ENCODE peak calls at places on chromosomes 5 and 9, in eight cellular contexts. One of them, this sample, is unnamed.

GRCh38 chr9:136095028-136095494 is at the start of gene NACC2:
- DNase-seq in stimulated activated CD8-positive, alpha-beta memory T cell treated with anti-CD3 and anti-CD28 coated beads, Interleukin-4, amount 100 ng/mL, for 24 hours: no peak
- DNase-seq in uterus: peak
- DNase-seq in AG09309: no peak
- DNase-seq in activated CD4-positive, alpha-beta T cell treated with anti-CD3 and anti-CD28 coated beads, Interleukin-2, amount 50 U/mL, for 1 hour: no peak
- DNase-seq in GM23338: peak
- DNase-seq in Right ventricle myocardium superior: peak
- DNase-seq in GM13977: peak
- DNase-seq in this sample: no peak

GRCh38 chr9:129895376-129896268 is 60.4 kb downstream of the USP20 start:
- DNase-seq in uterus: no peak
- DNase-seq in stimulated activated CD8-positive, alpha-beta memory T cell treated with anti-CD3 and anti-CD28 coated beads, Interleukin-4, amount 100 ng/mL, for 24 hours: no peak
- DNase-seq in activated CD4-positive, alpha-beta T cell treated with anti-CD3 and anti-CD28 coated beads, Interleukin-2, amount 50 U/mL, for 1 hour: peak
- DNase-seq in AG09309: no peak
- DNase-seq in GM23338: no peak
- DNase-seq in Right ventricle myocardium superior: no peak
- DNase-seq in GM13977: no peak
- DNase-seq in this sample: no peak

GRCh38 chr5:74767579-74767913 is 497 bp downstream of the NSA2 start:
- DNase-seq in GM23338: peak
- DNase-seq in Right ventricle myocardium superior: no peak
- DNase-seq in AG09309: no peak
- DNase-seq in GM13977: peak
- DNase-seq in stimulated activated CD8-positive, alpha-beta memory T cell treated with anti-CD3 and anti-CD28 coated beads, Interleukin-4, amount 100 ng/mL, for 24 hours: no peak
- DNase-seq in uterus: no peak
- DNase-seq in activated CD4-positive, alpha-beta T cell treated with anti-CD3 and anti-CD28 coated beads, Interleukin-2, amount 50 U/mL, for 1 hour: no peak
- DNase-seq in this sample: no peak

GRCh38 chr5:125058185-125058826 is 311.9 kb upstream of the ZNF608 start:
- DNase-seq in GM13977: no peak
- DNase-seq in AG09309: no peak
- DNase-seq in Right ventricle myocardium superior: no peak
- DNase-seq in uterus: no peak
- DNase-seq in GM23338: no peak
- DNase-seq in stimulated activated CD8-positive, alpha-beta memory T cell treated with anti-CD3 and anti-CD28 coated beads, Interleukin-4, amount 100 ng/mL, for 24 hours: no peak
- DNase-seq in activated CD4-positive, alpha-beta T cell treated with anti-CD3 and anti-CD28 coated beads, Interleukin-2, amount 50 U/mL, for 1 hour: no peak
- DNase-seq in this sample: no peak

GRCh38 chr5:165735388-165735787 is 2230.0 kb downstream of the MAT2B start:
- DNase-seq in Right ventricle myocardium superior: no peak
- DNase-seq in GM13977: no peak
- DNase-seq in activated CD4-positive, alpha-beta T cell treated with anti-CD3 and anti-CD28 coated beads, Interleukin-2, amount 50 U/mL, for 1 hour: no peak
- DNase-seq in GM23338: no peak
- DNase-seq in stimulated activated CD8-positive, alpha-beta memory T cell treated with anti-CD3 and anti-CD28 coated beads, Interleukin-4, amount 100 ng/mL, for 24 hours: no peak
- DNase-seq in AG09309: no peak
- DNase-seq in uterus: no peak
- DNase-seq in this sample: no peak

GRCh38 chr9:82923410-82924242 is 139.3 kb downstream of the RASEF start:
- DNase-seq in AG09309: no peak
- DNase-seq in GM13977: no peak
- DNase-seq in GM23338: no peak
- DNase-seq in uterus: no peak
- DNase-seq in stimulated activated CD8-positive, alpha-beta memory T cell treated with anti-CD3 and anti-CD28 coated beads, Interleukin-4, amount 100 ng/mL, for 24 hours: no peak
- DNase-seq in Right ventricle myocardium superior: no peak
- DNase-seq in activated CD4-positive, alpha-beta T cell treated with anti-CD3 and anti-CD28 coated beads, Interleukin-2, amount 50 U/mL, for 1 hour: no peak
- DNase-seq in this sample: no peak

GRCh38 chr5:59584858-59585846 is 308.4 kb downstream of the PDE4D start:
- DNase-seq in Right ventricle myocardium superior: no peak
- DNase-seq in uterus: no peak
- DNase-seq in stimulated activated CD8-positive, alpha-beta memory T cell treated with anti-CD3 and anti-CD28 coated beads, Interleukin-4, amount 100 ng/mL, for 24 hours: no peak
- DNase-seq in GM13977: no peak
- DNase-seq in activated CD4-positive, alpha-beta T cell treated with anti-CD3 and anti-CD28 coated beads, Interleukin-2, amount 50 U/mL, for 1 hour: no peak
- DNase-seq in AG09309: no peak
- DNase-seq in GM23338: no peak
- DNase-seq in this sample: no peak

GRCh38 chr5:111859533-111860270 is 102.7 kb upstream of the NREP start:
- DNase-seq in uterus: no peak
- DNase-seq in activated CD4-positive, alpha-beta T cell treated with anti-CD3 and anti-CD28 coated beads, Interleukin-2, amount 50 U/mL, for 1 hour: no peak
- DNase-seq in GM23338: no peak
- DNase-seq in GM13977: no peak
- DNase-seq in AG09309: peak
- DNase-seq in Right ventricle myocardium superior: no peak
- DNase-seq in stimulated activated CD8-positive, alpha-beta memory T cell treated with anti-CD3 and anti-CD28 coated beads, Interleukin-4, amount 100 ng/mL, for 24 hours: no peak
- DNase-seq in this sample: no peak

GRCh38 chr9:110254500-110254899 is 1.8 kb downstream of the TXN start:
- DNase-seq in uterus: no peak
- DNase-seq in Right ventricle myocardium superior: no peak
- DNase-seq in stimulated activated CD8-positive, alpha-beta memory T cell treated with anti-CD3 and anti-CD28 coated beads, Interleukin-4, amount 100 ng/mL, for 24 hours: no peak
- DNase-seq in GM23338: no peak
- DNase-seq in GM13977: no peak
- DNase-seq in activated CD4-positive, alpha-beta T cell treated with anti-CD3 and anti-CD28 coated beads, Interleukin-2, amount 50 U/mL, for 1 hour: no peak
- DNase-seq in AG09309: no peak
- DNase-seq in this sample: no peak

GRCh38 chr5:124180523-124181461 is 565.6 kb downstream of the ZNF608 start:
- DNase-seq in Right ventricle myocardium superior: no peak
- DNase-seq in stimulated activated CD8-positive, alpha-beta memory T cell treated with anti-CD3 and anti-CD28 coated beads, Interleukin-4, amount 100 ng/mL, for 24 hours: no peak
- DNase-seq in AG09309: no peak
- DNase-seq in uterus: no peak
- DNase-seq in GM23338: no peak
- DNase-seq in activated CD4-positive, alpha-beta T cell treated with anti-CD3 and anti-CD28 coated beads, Interleukin-2, amount 50 U/mL, for 1 hour: no peak
- DNase-seq in GM13977: no peak
- DNase-seq in this sample: no peak

GRCh38 chr5:153818626-153819025 is 220.1 kb downstream of the FAM114A2 start:
- DNase-seq in uterus: no peak
- DNase-seq in AG09309: no peak
- DNase-seq in Right ventricle myocardium superior: no peak
- DNase-seq in GM13977: no peak
- DNase-seq in stimulated activated CD8-positive, alpha-beta memory T cell treated with anti-CD3 and anti-CD28 coated beads, Interleukin-4, amount 100 ng/mL, for 24 hours: no peak
- DNase-seq in activated CD4-positive, alpha-beta T cell treated with anti-CD3 and anti-CD28 coated beads, Interleukin-2, amount 50 U/mL, for 1 hour: no peak
- DNase-seq in GM23338: no peak
- DNase-seq in this sample: no peak

GRCh38 chr9:94922691-94923107 is 196.2 kb downstream of the AOPEP start:
- DNase-seq in stimulated activated CD8-positive, alpha-beta memory T cell treated with anti-CD3 and anti-CD28 coated beads, Interleukin-4, amount 100 ng/mL, for 24 hours: no peak
- DNase-seq in GM13977: no peak
- DNase-seq in AG09309: no peak
- DNase-seq in Right ventricle myocardium superior: no peak
- DNase-seq in uterus: peak
- DNase-seq in GM23338: no peak
- DNase-seq in activated CD4-positive, alpha-beta T cell treated with anti-CD3 and anti-CD28 coated beads, Interleukin-2, amount 50 U/mL, for 1 hour: no peak
- DNase-seq in this sample: no peak

GRCh38 chr5:66179297-66180051 is 35.4 kb downstream of the SREK1 start:
- DNase-seq in AG09309: no peak
- DNase-seq in stimulated activated CD8-positive, alpha-beta memory T cell treated with anti-CD3 and anti-CD28 coated beads, Interleukin-4, amount 100 ng/mL, for 24 hours: no peak
- DNase-seq in activated CD4-positive, alpha-beta T cell treated with anti-CD3 and anti-CD28 coated beads, Interleukin-2, amount 50 U/mL, for 1 hour: no peak
- DNase-seq in GM13977: no peak
- DNase-seq in Right ventricle myocardium superior: no peak
- DNase-seq in GM23338: no peak
- DNase-seq in uterus: no peak
- DNase-seq in this sample: no peak

GRCh38 chr9:113219972-113220371 is 1.1 kb downstream of the FKBP15 start:
- DNase-seq in GM23338: no peak
- DNase-seq in activated CD4-positive, alpha-beta T cell treated with anti-CD3 and anti-CD28 coated beads, Interleukin-2, amount 50 U/mL, for 1 hour: no peak
- DNase-seq in uterus: no peak
- DNase-seq in AG09309: peak
- DNase-seq in Right ventricle myocardium superior: no peak
- DNase-seq in stimulated activated CD8-positive, alpha-beta memory T cell treated with anti-CD3 and anti-CD28 coated beads, Interleukin-4, amount 100 ng/mL, for 24 hours: no peak
- DNase-seq in GM13977: peak
- DNase-seq in this sample: no peak

GRCh38 chr9:130029223-130029583 is 13.8 kb downstream of the FNBP1 start:
- DNase-seq in AG09309: no peak
- DNase-seq in GM13977: no peak
- DNase-seq in Right ventricle myocardium superior: no peak
- DNase-seq in GM23338: no peak
- DNase-seq in uterus: no peak
- DNase-seq in stimulated activated CD8-positive, alpha-beta memory T cell treated with anti-CD3 and anti-CD28 coated beads, Interleukin-4, amount 100 ng/mL, for 24 hours: no peak
- DNase-seq in activated CD4-positive, alpha-beta T cell treated with anti-CD3 and anti-CD28 coated beads, Interleukin-2, amount 50 U/mL, for 1 hour: no peak
- DNase-seq in this sample: no peak

GRCh38 chr9:118003240-118003639 is 299.0 kb downstream of the TLR4 start:
- DNase-seq in AG09309: no peak
- DNase-seq in GM13977: no peak
- DNase-seq in stimulated activated CD8-positive, alpha-beta memory T cell treated with anti-CD3 and anti-CD28 coated beads, Interleukin-4, amount 100 ng/mL, for 24 hours: no peak
- DNase-seq in activated CD4-positive, alpha-beta T cell treated with anti-CD3 and anti-CD28 coated beads, Interleukin-2, amount 50 U/mL, for 1 hour: no peak
- DNase-seq in GM23338: peak
- DNase-seq in Right ventricle myocardium superior: no peak
- DNase-seq in uterus: no peak
- DNase-seq in this sample: no peak

GRCh38 chr5:154793599-154794524 is 38.7 kb downstream of the LARP1 start:
- DNase-seq in activated CD4-positive, alpha-beta T cell treated with anti-CD3 and anti-CD28 coated beads, Interleukin-2, amount 50 U/mL, for 1 hour: no peak
- DNase-seq in GM13977: no peak
- DNase-seq in AG09309: no peak
- DNase-seq in stimulated activated CD8-positive, alpha-beta memory T cell treated with anti-CD3 and anti-CD28 coated beads, Interleukin-4, amount 100 ng/mL, for 24 hours: no peak
- DNase-seq in Right ventricle myocardium superior: no peak
- DNase-seq in uterus: no peak
- DNase-seq in GM23338: no peak
- DNase-seq in this sample: no peak

GRCh38 chr5:90054612-90055011 is 354.9 kb downstream of the CETN3 start:
- DNase-seq in GM23338: no peak
- DNase-seq in uterus: no peak
- DNase-seq in AG09309: no peak
- DNase-seq in GM13977: no peak
- DNase-seq in stimulated activated CD8-positive, alpha-beta memory T cell treated with anti-CD3 and anti-CD28 coated beads, Interleukin-4, amount 100 ng/mL, for 24 hours: no peak
- DNase-seq in activated CD4-positive, alpha-beta T cell treated with anti-CD3 and anti-CD28 coated beads, Interleukin-2, amount 50 U/mL, for 1 hour: no peak
- DNase-seq in Right ventricle myocardium superior: no peak
- DNase-seq in this sample: no peak

GRCh38 chr9:31394040-31394473 is 990.4 kb upstream of the ACO1 start:
- DNase-seq in GM13977: peak
- DNase-seq in stimulated activated CD8-positive, alpha-beta memory T cell treated with anti-CD3 and anti-CD28 coated beads, Interleukin-4, amount 100 ng/mL, for 24 hours: no peak
- DNase-seq in Right ventricle myocardium superior: no peak
- DNase-seq in GM23338: no peak
- DNase-seq in uterus: no peak
- DNase-seq in activated CD4-positive, alpha-beta T cell treated with anti-CD3 and anti-CD28 coated beads, Interleukin-2, amount 50 U/mL, for 1 hour: no peak
- DNase-seq in AG09309: no peak
- DNase-seq in this sample: no peak

GRCh38 chr9:137664676-137665075 is 45.9 kb downstream of the EHMT1 start:
- DNase-seq in stimulated activated CD8-positive, alpha-beta memory T cell treated with anti-CD3 and anti-CD28 coated beads, Interleukin-4, amount 100 ng/mL, for 24 hours: no peak
- DNase-seq in uterus: no peak
- DNase-seq in Right ventricle myocardium superior: no peak
- DNase-seq in GM23338: peak
- DNase-seq in AG09309: no peak
- DNase-seq in activated CD4-positive, alpha-beta T cell treated with anti-CD3 and anti-CD28 coated beads, Interleukin-2, amount 50 U/mL, for 1 hour: no peak
- DNase-seq in GM13977: no peak
- DNase-seq in this sample: no peak

GRCh38 chr5:93099902-93100347 is 481.1 kb downstream of the NR2F1-AS1 start:
- DNase-seq in AG09309: no peak
- DNase-seq in GM13977: no peak
- DNase-seq in Right ventricle myocardium superior: no peak
- DNase-seq in GM23338: no peak
- DNase-seq in stimulated activated CD8-positive, alpha-beta memory T cell treated with anti-CD3 and anti-CD28 coated beads, Interleukin-4, amount 100 ng/mL, for 24 hours: no peak
- DNase-seq in activated CD4-positive, alpha-beta T cell treated with anti-CD3 and anti-CD28 coated beads, Interleukin-2, amount 50 U/mL, for 1 hour: no peak
- DNase-seq in uterus: no peak
- DNase-seq in this sample: no peak

GRCh38 chr5:137693951-137694721 is 41.8 kb downstream of the KLHL3 start:
- DNase-seq in uterus: no peak
- DNase-seq in Right ventricle myocardium superior: no peak
- DNase-seq in activated CD4-positive, alpha-beta T cell treated with anti-CD3 and anti-CD28 coated beads, Interleukin-2, amount 50 U/mL, for 1 hour: no peak
- DNase-seq in GM13977: no peak
- DNase-seq in AG09309: no peak
- DNase-seq in stimulated activated CD8-positive, alpha-beta memory T cell treated with anti-CD3 and anti-CD28 coated beads, Interleukin-4, amount 100 ng/mL, for 24 hours: no peak
- DNase-seq in GM23338: no peak
- DNase-seq in this sample: no peak

GRCh38 chr5:82365744-82366228 is 87.6 kb upstream of the RPS23 start:
- DNase-seq in uterus: no peak
- DNase-seq in Right ventricle myocardium superior: no peak
- DNase-seq in AG09309: no peak
- DNase-seq in GM13977: no peak
- DNase-seq in stimulated activated CD8-positive, alpha-beta memory T cell treated with anti-CD3 and anti-CD28 coated beads, Interleukin-4, amount 100 ng/mL, for 24 hours: peak
- DNase-seq in activated CD4-positive, alpha-beta T cell treated with anti-CD3 and anti-CD28 coated beads, Interleukin-2, amount 50 U/mL, for 1 hour: no peak
- DNase-seq in GM23338: no peak
- DNase-seq in this sample: no peak

GRCh38 chr5:67030289-67031069 is 166.1 kb downstream of the CD180 start:
- DNase-seq in Right ventricle myocardium superior: no peak
- DNase-seq in stimulated activated CD8-positive, alpha-beta memory T cell treated with anti-CD3 and anti-CD28 coated beads, Interleukin-4, amount 100 ng/mL, for 24 hours: no peak
- DNase-seq in GM13977: no peak
- DNase-seq in AG09309: peak
- DNase-seq in uterus: no peak
- DNase-seq in GM23338: no peak
- DNase-seq in activated CD4-positive, alpha-beta T cell treated with anti-CD3 and anti-CD28 coated beads, Interleukin-2, amount 50 U/mL, for 1 hour: no peak
- DNase-seq in this sample: no peak

GRCh38 chr5:53983568-53984465 is 326.6 kb downstream of the ARL15 start:
- DNase-seq in GM13977: no peak
- DNase-seq in GM23338: no peak
- DNase-seq in Right ventricle myocardium superior: no peak
- DNase-seq in uterus: no peak
- DNase-seq in stimulated activated CD8-positive, alpha-beta memory T cell treated with anti-CD3 and anti-CD28 coated beads, Interleukin-4, amount 100 ng/mL, for 24 hours: no peak
- DNase-seq in AG09309: peak
- DNase-seq in activated CD4-positive, alpha-beta T cell treated with anti-CD3 and anti-CD28 coated beads, Interleukin-2, amount 50 U/mL, for 1 hour: no peak
- DNase-seq in this sample: no peak

GRCh38 chr9:37243588-37244345 is 123.4 kb downstream of the ZCCHC7 start:
- DNase-seq in stimulated activated CD8-positive, alpha-beta memory T cell treated with anti-CD3 and anti-CD28 coated beads, Interleukin-4, amount 100 ng/mL, for 24 hours: no peak
- DNase-seq in GM13977: no peak
- DNase-seq in activated CD4-positive, alpha-beta T cell treated with anti-CD3 and anti-CD28 coated beads, Interleukin-2, amount 50 U/mL, for 1 hour: no peak
- DNase-seq in Right ventricle myocardium superior: no peak
- DNase-seq in uterus: no peak
- DNase-seq in GM23338: no peak
- DNase-seq in AG09309: no peak
- DNase-seq in this sample: no peak

GRCh38 chr9:81827616-81828296 is 100.5 kb upstream of the SPATA31D4 start:
- DNase-seq in GM23338: no peak
- DNase-seq in AG09309: no peak
- DNase-seq in activated CD4-positive, alpha-beta T cell treated with anti-CD3 and anti-CD28 coated beads, Interleukin-2, amount 50 U/mL, for 1 hour: no peak
- DNase-seq in Right ventricle myocardium superior: no peak
- DNase-seq in GM13977: no peak
- DNase-seq in uterus: no peak
- DNase-seq in stimulated activated CD8-positive, alpha-beta memory T cell treated with anti-CD3 and anti-CD28 coated beads, Interleukin-4, amount 100 ng/mL, for 24 hours: no peak
- DNase-seq in this sample: no peak

GRCh38 chr9:13570521-13570974 is 291.1 kb upstream of the MPDZ start:
- DNase-seq in stimulated activated CD8-positive, alpha-beta memory T cell treated with anti-CD3 and anti-CD28 coated beads, Interleukin-4, amount 100 ng/mL, for 24 hours: no peak
- DNase-seq in AG09309: no peak
- DNase-seq in activated CD4-positive, alpha-beta T cell treated with anti-CD3 and anti-CD28 coated beads, Interleukin-2, amount 50 U/mL, for 1 hour: no peak
- DNase-seq in GM13977: no peak
- DNase-seq in GM23338: no peak
- DNase-seq in uterus: no peak
- DNase-seq in Right ventricle myocardium superior: no peak
- DNase-seq in this sample: no peak

GRCh38 chr9:122016309-122016708 is 76.8 kb downstream of the TTLL11 start:
- DNase-seq in uterus: no peak
- DNase-seq in GM23338: no peak
- DNase-seq in activated CD4-positive, alpha-beta T cell treated with anti-CD3 and anti-CD28 coated beads, Interleukin-2, amount 50 U/mL, for 1 hour: no peak
- DNase-seq in Right ventricle myocardium superior: no peak
- DNase-seq in stimulated activated CD8-positive, alpha-beta memory T cell treated with anti-CD3 and anti-CD28 coated beads, Interleukin-4, amount 100 ng/mL, for 24 hours: no peak
- DNase-seq in GM13977: no peak
- DNase-seq in AG09309: no peak
- DNase-seq in this sample: no peak

GRCh38 chr5:146751781-146752401 is 126.7 kb downstream of the PPP2R2B start:
- DNase-seq in AG09309: no peak
- DNase-seq in Right ventricle myocardium superior: no peak
- DNase-seq in uterus: no peak
- DNase-seq in GM23338: no peak
- DNase-seq in GM13977: peak
- DNase-seq in stimulated activated CD8-positive, alpha-beta memory T cell treated with anti-CD3 and anti-CD28 coated beads, Interleukin-4, amount 100 ng/mL, for 24 hours: peak
- DNase-seq in activated CD4-positive, alpha-beta T cell treated with anti-CD3 and anti-CD28 coated beads, Interleukin-2, amount 50 U/mL, for 1 hour: peak
- DNase-seq in this sample: no peak

GRCh38 chr9:130601100-130601499 is 21.7 kb downstream of the FUBP3 start:
- DNase-seq in AG09309: no peak
- DNase-seq in Right ventricle myocardium superior: no peak
- DNase-seq in GM13977: no peak
- DNase-seq in stimulated activated CD8-positive, alpha-beta memory T cell treated with anti-CD3 and anti-CD28 coated beads, Interleukin-4, amount 100 ng/mL, for 24 hours: no peak
- DNase-seq in activated CD4-positive, alpha-beta T cell treated with anti-CD3 and anti-CD28 coated beads, Interleukin-2, amount 50 U/mL, for 1 hour: no peak
- DNase-seq in GM23338: no peak
- DNase-seq in uterus: no peak
- DNase-seq in this sample: no peak

GRCh38 chr5:149133795-149134777 is 7.2 kb upstream of the ABLIM3 start:
- DNase-seq in activated CD4-positive, alpha-beta T cell treated with anti-CD3 and anti-CD28 coated beads, Interleukin-2, amount 50 U/mL, for 1 hour: no peak
- DNase-seq in GM13977: no peak
- DNase-seq in Right ventricle myocardium superior: peak
- DNase-seq in stimulated activated CD8-positive, alpha-beta memory T cell treated with anti-CD3 and anti-CD28 coated beads, Interleukin-4, amount 100 ng/mL, for 24 hours: no peak
- DNase-seq in AG09309: peak
- DNase-seq in GM23338: no peak
- DNase-seq in uterus: peak
- DNase-seq in this sample: peak

GRCh38 chr5:147072591-147072990 is 162.2 kb upstream of the STK32A start:
- DNase-seq in AG09309: no peak
- DNase-seq in activated CD4-positive, alpha-beta T cell treated with anti-CD3 and anti-CD28 coated beads, Interleukin-2, amount 50 U/mL, for 1 hour: no peak
- DNase-seq in GM13977: no peak
- DNase-seq in Right ventricle myocardium superior: no peak
- DNase-seq in uterus: no peak
- DNase-seq in stimulated activated CD8-positive, alpha-beta memory T cell treated with anti-CD3 and anti-CD28 coated beads, Interleukin-4, amount 100 ng/mL, for 24 hours: no peak
- DNase-seq in GM23338: no peak
- DNase-seq in this sample: no peak

GRCh38 chr5:68374770-68375518 is 159.4 kb downstream of the PIK3R1 start:
- DNase-seq in stimulated activated CD8-positive, alpha-beta memory T cell treated with anti-CD3 and anti-CD28 coated beads, Interleukin-4, amount 100 ng/mL, for 24 hours: no peak
- DNase-seq in GM23338: no peak
- DNase-seq in uterus: no peak
- DNase-seq in activated CD4-positive, alpha-beta T cell treated with anti-CD3 and anti-CD28 coated beads, Interleukin-2, amount 50 U/mL, for 1 hour: no peak
- DNase-seq in AG09309: peak
- DNase-seq in Right ventricle myocardium superior: no peak
- DNase-seq in GM13977: no peak
- DNase-seq in this sample: no peak

This sample was measured in thoracic aorta.